ENCODE peak calls at places on chromosomes 3 and 15, in four cellular contexts. One of them, this sample, is unnamed.

GRCh38 chr3:64266065-64266874 is 41.0 kb upstream of the PRICKLE2 start:
- DNase-seq in HCT116: no peak
- DNase-seq in uterus: peak; percentile 90
- DNase-seq in tibial nerve: peak; percentile 66
- DNase-seq in this sample: no peak

GRCh38 chr15:80608688-80609087 is 86.4 kb upstream of the ABHD17C start:
- DNase-seq in HCT116: no peak
- DNase-seq in uterus: no peak
- DNase-seq in tibial nerve: no peak
- DNase-seq in this sample: no peak

GRCh38 chr3:197880361-197881339 is 69.3 kb upstream of the RPL35A start:
- DNase-seq in HCT116: no peak
- DNase-seq in uterus: no peak
- DNase-seq in tibial nerve: no peak
- DNase-seq in this sample: no peak

GRCh38 chr3:128726691-128727031 is 678 bp downstream of the RAB7A start:
- DNase-seq in HCT116: no peak
- DNase-seq in uterus: peak; percentile 52
- DNase-seq in tibial nerve: peak; percentile 50
- DNase-seq in this sample: peak; percentile 21

GRCh38 chr15:88161636-88162035 is 94.9 kb downstream of the NTRK3 start:
- DNase-seq in HCT116: no peak
- DNase-seq in uterus: no peak
- DNase-seq in tibial nerve: no peak
- DNase-seq in this sample: no peak

GRCh38 chr3:45205126-45205525 is 21.0 kb downstream of the TMEM158 start:
- DNase-seq in HCT116: no peak
- DNase-seq in uterus: no peak
- DNase-seq in tibial nerve: no peak
- DNase-seq in this sample: no peak

GRCh38 chr3:142849148-142849547 is 39.7 kb downstream of the PCOLCE2 start:
- DNase-seq in HCT116: no peak
- DNase-seq in uterus: no peak
- DNase-seq in tibial nerve: no peak
- DNase-seq in this sample: no peak

GRCh38 chr15:48493084-48493762 is 152.3 kb downstream of the FBN1 start:
- DNase-seq in HCT116: no peak
- DNase-seq in uterus: peak; percentile 64
- DNase-seq in tibial nerve: no peak
- DNase-seq in this sample: no peak

GRCh38 chr3:124057453-124057852 is 65.5 kb upstream of the ROPN1 start:
- DNase-seq in HCT116: no peak
- DNase-seq in uterus: peak; percentile 60
- DNase-seq in tibial nerve: no peak
- DNase-seq in this sample: no peak

GRCh38 chr3:32460031-32460749 is 42.5 kb downstream of the CMTM6 start:
- DNase-seq in HCT116: no peak
- DNase-seq in uterus: no peak
- DNase-seq in tibial nerve: no peak
- DNase-seq in this sample: no peak

GRCh38 chr3:42036483-42036823 is 54.7 kb upstream of the TRAK1 start:
- DNase-seq in HCT116: no peak
- DNase-seq in uterus: peak; percentile 70
- DNase-seq in tibial nerve: no peak
- DNase-seq in this sample: no peak

GRCh38 chr3:70806556-70806955 is 494.1 kb upstream of the MDFIC2 start:
- DNase-seq in HCT116: no peak
- DNase-seq in uterus: no peak
- DNase-seq in tibial nerve: no peak
- DNase-seq in this sample: no peak

GRCh38 chr3:112302061-112302830 is 8.2 kb upstream of the SLC9C1 start:
- DNase-seq in HCT116: no peak
- DNase-seq in uterus: no peak
- DNase-seq in tibial nerve: no peak
- DNase-seq in this sample: no peak

GRCh38 chr3:128081846-128082245 is 29.6 kb downstream of the SEC61A1 start:
- DNase-seq in HCT116: no peak
- DNase-seq in uterus: no peak
- DNase-seq in tibial nerve: no peak
- DNase-seq in this sample: no peak

DNA sequence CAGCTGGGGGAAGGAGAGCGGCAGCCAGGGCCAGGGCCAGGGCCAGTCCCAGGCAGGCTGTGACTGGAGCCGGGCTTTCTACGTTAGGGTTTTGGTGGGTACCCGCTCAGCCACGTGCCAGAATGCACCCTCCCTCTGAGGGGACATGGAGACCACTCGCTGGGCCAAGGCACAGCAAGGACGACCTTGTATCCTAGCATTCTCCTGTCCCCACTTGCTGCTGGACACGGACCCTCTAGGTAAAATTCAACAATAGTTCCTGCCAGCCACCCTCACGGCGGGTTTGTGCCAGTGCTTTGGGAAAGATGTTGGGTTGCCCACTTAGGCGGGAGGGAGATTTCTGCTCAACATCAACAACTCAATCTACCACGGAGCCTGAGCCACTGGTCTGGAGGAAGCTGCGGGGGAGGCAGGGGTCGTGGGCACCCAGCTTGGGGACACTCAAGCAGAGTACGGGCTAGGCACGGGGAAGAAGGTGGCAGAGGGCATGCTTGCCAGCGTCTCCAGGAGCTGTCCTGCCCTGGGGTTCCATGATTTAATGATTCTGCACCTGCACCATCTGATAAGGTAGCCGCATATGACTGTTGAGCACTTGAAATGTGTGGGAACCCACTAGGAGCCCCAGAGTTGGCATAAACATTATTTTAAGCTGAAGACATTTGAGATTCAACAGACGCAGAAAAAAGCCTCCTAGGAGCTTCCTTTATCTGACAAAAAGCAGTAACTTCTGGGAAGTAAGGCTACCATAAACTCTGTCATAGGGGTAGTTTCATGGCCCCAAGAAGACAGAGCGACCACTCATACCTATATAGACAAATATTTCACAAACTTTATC is 22.5 kb upstream of the C15orf39 start:
- DNase-seq in HCT116: no peak
- DNase-seq in uterus: no peak
- DNase-seq in tibial nerve: no peak
- DNase-seq in this sample: no peak
- TF ChIP-seq POLR2A in HCT116: no peak
- TF ChIP-seq POLR2A in uterus: no peak
- TF ChIP-seq POLR2A in tibial nerve: no peak
- TF ChIP-seq POLR2A in this sample: no peak

GRCh38 chr3:11618897-11619296 is 24.8 kb downstream of the VGLL4 start:
- DNase-seq in HCT116: no peak
- DNase-seq in uterus: no peak
- DNase-seq in tibial nerve: no peak
- DNase-seq in this sample: no peak
- H3K4me1 ChIP-seq in HCT116: no peaks in the 10 kb centered on the region
- H3K4me1 ChIP-seq in uterus: peaks cover 8% of the 10 kb centered on the region
- H3K4me1 ChIP-seq in tibial nerve: peaks cover 86% of the 10 kb centered on the region
- H3K4me1 ChIP-seq in this sample: no peaks in the 10 kb centered on the region

DNA sequence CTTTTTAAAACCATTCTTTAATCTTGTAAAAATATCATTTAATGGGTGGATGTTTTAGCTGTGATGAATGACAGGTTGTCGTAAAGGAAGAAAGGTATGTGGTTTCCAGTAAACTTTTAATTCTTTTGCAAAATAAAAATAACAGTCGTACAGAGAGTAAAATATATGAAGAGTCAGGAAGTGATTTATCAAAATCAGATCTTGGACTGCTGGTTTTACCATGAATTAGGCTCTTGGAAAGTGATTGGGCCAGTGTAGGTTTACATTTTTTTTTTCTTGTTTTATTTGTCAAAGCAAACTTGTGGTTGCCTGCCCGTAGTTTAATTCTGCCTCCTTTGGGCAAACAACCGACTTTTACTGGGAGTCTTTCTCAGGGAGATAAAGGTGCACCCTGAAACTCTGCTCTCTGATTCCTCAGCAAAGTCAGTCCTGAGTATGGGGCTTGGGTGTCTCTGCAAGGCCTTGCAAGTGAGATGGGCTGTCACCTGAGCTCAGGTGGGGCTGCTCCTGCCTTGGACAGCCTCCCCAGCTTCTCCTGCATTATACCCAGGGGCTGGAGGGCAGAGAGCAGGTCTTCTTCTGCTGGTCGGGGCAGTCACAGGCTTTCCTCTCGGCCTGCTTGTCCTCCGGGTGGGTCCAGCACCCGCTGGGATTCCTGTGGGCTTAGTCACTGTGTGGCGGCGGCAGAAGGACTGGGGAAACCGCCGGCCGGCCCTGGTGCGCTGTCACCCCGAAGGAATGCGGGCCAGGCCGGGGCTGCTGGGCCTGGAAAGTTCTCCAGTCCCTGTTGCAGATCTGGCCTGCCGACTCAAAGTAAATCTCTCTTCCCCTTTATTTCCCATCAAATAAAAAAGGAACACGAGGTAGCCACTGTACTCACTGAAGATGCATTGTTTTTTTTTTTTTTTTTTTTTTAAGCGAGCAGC is 79.0 kb downstream of the IGF1R start:
- DNase-seq in HCT116: peak; percentile 84
- DNase-seq in uterus: peak; percentile 87
- DNase-seq in tibial nerve: peak; percentile 56
- DNase-seq in this sample: no peak
- TF ChIP-seq POLR2A in HCT116: no peak
- TF ChIP-seq POLR2A in uterus: no peak
- TF ChIP-seq POLR2A in tibial nerve: no peak
- TF ChIP-seq POLR2A in this sample: no peak

DNA sequence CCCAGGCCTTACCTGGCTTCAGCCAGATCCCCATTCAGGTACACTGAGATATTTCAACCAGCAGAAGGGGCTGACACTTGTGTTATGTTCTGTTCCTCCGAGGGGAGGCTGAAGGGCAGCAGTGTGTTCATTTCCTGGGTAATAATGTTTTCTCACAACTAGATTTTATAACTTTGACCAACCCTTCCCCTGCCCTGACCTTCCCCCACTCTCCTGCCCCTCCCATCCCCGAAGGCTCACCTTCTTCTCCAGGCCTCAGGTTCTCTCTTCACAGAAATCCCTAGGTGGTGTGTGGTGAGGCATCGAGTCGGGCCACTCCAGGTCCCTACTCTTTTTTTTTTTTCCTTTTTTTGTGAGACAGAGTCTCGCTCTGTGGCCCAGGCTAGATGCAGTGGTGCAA is 34.6 kb downstream of the EPHB3 start:
- DNase-seq in HCT116: no peak
- DNase-seq in uterus: no peak
- DNase-seq in tibial nerve: no peak
- DNase-seq in this sample: no peak
- H3K4me1 ChIP-seq in HCT116: no peaks in the 10 kb centered on the region
- H3K4me1 ChIP-seq in uterus: peaks cover 10% of the 10 kb centered on the region
- H3K4me1 ChIP-seq in tibial nerve: peaks cover 85% of the 10 kb centered on the region
- H3K4me1 ChIP-seq in this sample: peaks cover 3% of the 10 kb centered on the region

GRCh38 chr15:34039506-34040123 is 611 bp upstream of the AVEN start:
- DNase-seq in HCT116: no peak
- DNase-seq in uterus: no peak
- DNase-seq in tibial nerve: no peak
- DNase-seq in this sample: no peak

GRCh38 chr15:34039180-34039486 is at the start of gene AVEN:
- DNase-seq in HCT116: no peak
- DNase-seq in uterus: no peak
- DNase-seq in tibial nerve: no peak
- DNase-seq in this sample: no peak

GRCh38 chr15:34043391-34043790 is 4.4 kb upstream of the AVEN start:
- DNase-seq in HCT116: no peak
- DNase-seq in uterus: no peak
- DNase-seq in tibial nerve: no peak
- DNase-seq in this sample: no peak

GRCh38 chr15:34038023-34038403 is 991 bp downstream of the AVEN start:
- DNase-seq in HCT116: no peak
- DNase-seq in uterus: no peak
- DNase-seq in tibial nerve: peak; percentile 11
- DNase-seq in this sample: no peak

DNA sequence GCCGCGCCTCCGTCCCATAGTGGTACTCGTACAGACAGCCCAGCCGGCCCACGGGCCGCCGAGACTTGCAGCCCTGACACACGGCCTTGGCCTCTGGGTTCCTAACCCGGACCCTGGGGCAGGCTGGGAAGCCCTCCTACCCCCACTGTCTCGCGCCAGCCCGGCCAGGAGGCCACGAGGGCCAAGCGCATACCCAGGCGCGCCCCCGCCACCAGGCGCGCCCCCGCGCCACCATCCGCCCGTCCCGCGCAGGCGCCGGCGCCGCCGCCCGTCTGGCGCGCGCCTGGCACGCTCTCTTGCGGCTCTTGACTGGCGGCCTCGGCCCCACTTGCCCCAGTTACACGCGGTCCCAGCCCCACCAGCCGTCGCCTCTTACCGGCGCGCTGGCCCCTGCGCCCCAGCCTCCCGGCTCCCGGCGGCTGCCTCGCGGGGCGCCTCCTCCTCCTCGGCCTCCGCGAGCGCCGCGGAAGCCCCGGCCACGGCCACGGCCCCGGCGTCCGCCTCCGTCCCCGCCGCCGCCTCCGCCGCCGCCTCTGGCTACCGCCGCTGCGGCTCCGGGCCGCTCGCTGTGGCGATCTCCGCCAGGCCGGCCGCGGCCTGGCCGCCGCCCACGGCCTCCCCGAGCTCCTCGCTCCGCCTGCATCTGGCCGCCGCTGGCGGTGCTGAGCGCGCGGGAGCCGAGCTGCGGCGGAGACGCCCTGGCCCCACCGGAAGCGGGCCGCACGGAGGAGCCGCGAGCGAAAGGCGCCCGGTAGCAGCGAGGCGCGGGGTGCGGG is 412 bp downstream of the AVEN start:
- DNase-seq in HCT116: no peak
- DNase-seq in uterus: peak; percentile 74
- DNase-seq in tibial nerve: peak; percentile 58
- DNase-seq in this sample: peak; percentile 6
- TF ChIP-seq POLR2A in HCT116: peak; percentile 82
- TF ChIP-seq POLR2A in uterus: peak; percentile 57
- TF ChIP-seq POLR2A in tibial nerve: peak; percentile 58
- TF ChIP-seq POLR2A in this sample: no peak

GRCh38 chr3:16916840-16917239 is 32.1 kb downstream of the PLCL2 start:
- DNase-seq in HCT116: no peak
- DNase-seq in uterus: no peak
- DNase-seq in tibial nerve: no peak
- DNase-seq in this sample: no peak

GRCh38 chr3:16910207-16910606 is 25.5 kb downstream of the PLCL2 start:
- DNase-seq in HCT116: no peak
- DNase-seq in uterus: no peak
- DNase-seq in tibial nerve: no peak
- DNase-seq in this sample: no peak

GRCh38 chr3:16909802-16910201 is 25.0 kb downstream of the PLCL2 start:
- DNase-seq in HCT116: no peak
- DNase-seq in uterus: no peak
- DNase-seq in tibial nerve: no peak
- DNase-seq in this sample: no peak

GRCh38 chr3:16912400-16913263 is 27.9 kb downstream of the PLCL2 start:
- DNase-seq in HCT116: no peak
- DNase-seq in uterus: no peak
- DNase-seq in tibial nerve: no peak
- DNase-seq in this sample: no peak

DNA sequence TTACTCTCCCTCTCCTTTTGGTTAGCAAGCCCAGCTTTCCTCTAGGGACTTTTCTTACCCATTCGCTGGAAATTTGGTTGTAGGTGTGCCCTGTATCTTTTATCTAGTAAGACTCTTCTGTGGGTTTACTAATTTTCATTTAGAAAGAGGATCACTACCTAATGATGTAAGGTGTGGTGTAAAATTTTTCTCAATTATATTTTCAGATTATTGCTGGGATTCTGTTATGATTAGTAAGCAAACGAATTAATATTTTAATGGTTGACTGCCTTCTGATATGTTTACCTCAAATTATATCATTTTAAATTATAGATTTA is 28.5 kb downstream of the PLCL2 start:
- DNase-seq in HCT116: no peak
- DNase-seq in uterus: no peak
- DNase-seq in tibial nerve: no peak
- DNase-seq in this sample: no peak
- H3K4me1 ChIP-seq in HCT116: peaks cover 9% of the 10 kb centered on the region
- H3K4me1 ChIP-seq in uterus: no peaks in the 10 kb centered on the region
- H3K4me1 ChIP-seq in tibial nerve: no peaks in the 10 kb centered on the region
- H3K4me1 ChIP-seq in this sample: no peaks in the 10 kb centered on the region

GRCh38 chr15:60767134-60767824 is 288.3 kb upstream of the ICE2 start:
- DNase-seq in HCT116: no peak
- DNase-seq in uterus: no peak
- DNase-seq in tibial nerve: no peak
- DNase-seq in this sample: no peak
- TF ChIP-seq POLR2A in HCT116: no peak
- TF ChIP-seq POLR2A in uterus: no peak
- TF ChIP-seq POLR2A in tibial nerve: no peak
- TF ChIP-seq POLR2A in this sample: no peak